ENCODE peak calls at places on chromosomes 12 and 14, in ten cellular contexts. H is RWPE1; X is esophagus squamous epithelium; T is stimulated activated CD4-positive, alpha-beta T cell treated with anti-CD3 and anti-CD28 coated beads, Interleukin-2, amount 100 ng/mL, for 48 hours; M is stimulated activated CD8-positive, alpha-beta memory T cell treated with anti-CD3 and anti-CD28 coated beads, Interleukin-12 subunit alpha, Interleukin-12 subunit beta, amount 100 ng/mL, for 1 hour; A is brain microvascular endothelial cell; D is cardiac muscle cell; Q is AG20443; N is GF-D8; R is SK-N-SH. E is an unnamed sample.

GRCh38 chr12:49787672-49788071 is 40.5 kb downstream of the NCKAP5L start:
- DNase-seq in D (no peak), Q (no peak), N (no peak), M (no peak), A (no peak), H (no peak), T (no peak), X (no peak), R (no peak), E (no peak)

GRCh38 chr12:119807380-119807779 is 69.7 kb downstream of the CIT start:
- DNase-seq in N (no peak), X (no peak), T (no peak), A (no peak), D (no peak), Q (no peak), M (no peak), R (no peak), H (no peak), E (no peak)

GRCh38 chr12:19833775-19834501 is 394.6 kb downstream of the AEBP2 start:
- DNase-seq in Q (no peak), R (no peak), N (no peak), T (no peak), D (peak), H (no peak), A (peak), X (no peak), M (no peak), E (no peak)

GRCh38 chr14:50943261-50943942 is 881 bp downstream of the PYGL start:
- DNase-seq in R (no peak), N (no peak), T (no peak), X (no peak), H (peak), M (no peak), Q (peak), D (peak), A (no peak), E (peak)

GRCh38 chr12:94831081-94831747 is 172.3 kb downstream of the NDUFA12 start:
- DNase-seq in R (no peak), H (no peak), Q (no peak), D (no peak), A (no peak), N (no peak), T (no peak), X (peak), M (no peak), E (no peak)

GRCh38 chr14:33692762-33693161 is 258.1 kb downstream of the EGLN3 start:
- DNase-seq in T (no peak), Q (peak), X (no peak), M (no peak), R (no peak), A (peak), D (peak), H (no peak), N (no peak), E (no peak)

GRCh38 chr14:73491256-73491976 is 683 bp downstream of the RIOX1 start:
- DNase-seq in A (peak), X (no peak), H (peak), Q (peak), D (peak), M (peak), R (peak), N (no peak), T (peak), E (peak)

GRCh38 chr12:6444704-6445688 is at the start of gene CD27:
- DNase-seq in T (no peak), H (no peak), D (no peak), N (no peak), Q (no peak), R (no peak), M (no peak), A (no peak), X (no peak), E (no peak)

GRCh38 chr12:66503746-66504145 is 175.1 kb downstream of the GRIP1 start:
- DNase-seq in N (no peak), M (no peak), H (no peak), R (no peak), A (no peak), D (no peak), Q (no peak), X (no peak), T (no peak), E (no peak)

GRCh38 chr14:92033912-92034687 is 5.8 kb downstream of the TRIP11 start:
- DNase-seq in D (no peak), M (no peak), N (no peak), T (no peak), Q (no peak), A (no peak), H (no peak), R (no peak), X (no peak), E (no peak)

GRCh38 chr12:124532947-124533346 is 34.5 kb downstream of the NCOR2 start:
- DNase-seq in X (no peak), T (no peak), Q (no peak), R (no peak), N (no peak), D (peak), A (no peak), M (no peak), H (no peak), E (no peak)